ENCODE peak calls at places on chromosomes 1 and 21, in seven cellular contexts. V is hepatocyte, D is fibroblast of lung, Y is cardiac fibroblast, W is aorta, X is SJSA1, N is AG04449. K is an unnamed sample.

GRCh38 chr1:200776949-200777348 is 38.3 kb downstream of the CAMSAP2 start:
- DNase-seq in X (no peak), N (no peak), Y (peak), D (no peak), V (no peak), W (no peak), K (peak)

GRCh38 chr1:26535201-26535600 is 5.6 kb downstream of the RPS6KA1 start:
- DNase-seq in N (no peak), W (no peak), X (no peak), Y (no peak), D (no peak), V (no peak), K (no peak)

GRCh38 chr1:160836981-160837557 is 25.6 kb downstream of the CD244 start:
- DNase-seq in V (no peak), Y (no peak), N (no peak), D (no peak), W (no peak), X (no peak), K (no peak)

GRCh38 chr1:59903136-59903754 is 23.3 kb downstream of the CYP2J2 start:
- DNase-seq in N (no peak), D (peak), Y (peak), V (peak), W (no peak), X (no peak), K (peak)

GRCh38 chr1:7430646-7431045 is 340.4 kb upstream of the VAMP3 start:
- DNase-seq in Y (no peak), X (no peak), W (no peak), N (no peak), V (no peak), D (no peak), K (no peak)

GRCh38 chr1:246157516-246157915 is 349.6 kb downstream of the SMYD3 start:
- DNase-seq in X (no peak), V (no peak), N (no peak), W (no peak), D (no peak), Y (no peak), K (no peak)

GRCh38 chr1:156104065-156104810 is 10.3 kb upstream of the LMNA start:
- DNase-seq in Y (peak), N (no peak), D (peak), W (peak), V (peak), X (peak), K (peak)

GRCh38 chr1:230218667-230219066 is 151.6 kb downstream of the GALNT2 start:
- DNase-seq in N (no peak), X (no peak), V (no peak), W (no peak), Y (no peak), D (no peak), K (no peak)

GRCh38 chr1:94783342-94784264 is 36.6 kb upstream of the SLC44A3 start:
- DNase-seq in V (peak), D (peak), W (peak), Y (peak), X (peak), N (peak), K (peak)

GRCh38 chr1:168141986-168142385 is 5.3 kb upstream of the GPR161 start:
- DNase-seq in V (no peak), W (no peak), Y (no peak), D (no peak), N (no peak), X (no peak), K (no peak)

GRCh38 chr21:45458281-45459170 is 53.6 kb downstream of the COL18A1 start:
- DNase-seq in Y (no peak), N (no peak), X (no peak), W (peak), V (no peak), D (no peak), K (no peak)

GRCh38 chr21:35478096-35479080 is 429.3 kb upstream of the RUNX1 start:
- DNase-seq in V (no peak), N (no peak), W (no peak), X (no peak), D (peak), Y (peak), K (peak)

GRCh38 chr1:200234938-200235337 is 174.9 kb downstream of the ZNF281 start:
- DNase-seq in V (no peak), N (no peak), Y (no peak), W (no peak), D (no peak), X (no peak), K (no peak)

GRCh38 chr1:153465728-153466625 is 5.5 kb upstream of the S100A7 start:
- DNase-seq in W (peak), X (peak), Y (peak), V (peak), D (peak), N (no peak), K (peak)

GRCh38 chr1:42008264-42008663 is 89.5 kb upstream of the HIVEP3 start:
- DNase-seq in Y (no peak), N (no peak), W (no peak), V (no peak), D (no peak), X (no peak), K (no peak)

GRCh38 chr1:50833216-50833615 is 126.9 kb downstream of the FAF1 start:
- DNase-seq in X (no peak), N (no peak), W (no peak), D (no peak), V (no peak), Y (no peak), K (no peak)

GRCh38 chr1:151653397-151653796 is 41.5 kb downstream of the SNX27 start:
- DNase-seq in W (no peak), D (peak), V (no peak), X (no peak), Y (peak), N (no peak), K (peak)

GRCh38 chr1:31765041-31765467 is 914 bp upstream of the ADGRB2 start:
- DNase-seq in W (no peak), D (no peak), V (no peak), N (no peak), Y (peak), X (no peak), K (no peak)

GRCh38 chr1:181858135-181858534 is 203.4 kb downstream of the ZNF648 start:
- DNase-seq in Y (no peak), V (no peak), N (no peak), X (no peak), W (no peak), D (no peak), K (no peak)

GRCh38 chr1:94929351-94929814 is 2.5 kb upstream of the CNN3 start:
- DNase-seq in N (no peak), Y (peak), W (no peak), D (no peak), X (no peak), V (no peak), K (no peak)

GRCh38 chr1:46303038-46303871 is at the start of the genes LRRC41 and UQCRH:
- DNase-seq in N (peak), D (peak), V (peak), X (peak), Y (peak), W (peak), K (peak)

GRCh38 chr1:46298387-46298786 is 5.0 kb downstream of the LRRC41 start:
- DNase-seq in N (no peak), Y (no peak), V (no peak), W (no peak), D (peak), X (no peak), K (no peak)

GRCh38 chr1:46301406-46302090 is 1.9 kb downstream of the LRRC41 start:
- DNase-seq in D (peak), N (no peak), V (peak), W (peak), X (peak), Y (peak), K (peak)

GRCh38 chr1:46302091-46303037 is 1.1 kb downstream of the LRRC41 start:
- DNase-seq in D (peak), Y (peak), V (peak), N (no peak), X (peak), W (peak), K (peak)

DNA sequence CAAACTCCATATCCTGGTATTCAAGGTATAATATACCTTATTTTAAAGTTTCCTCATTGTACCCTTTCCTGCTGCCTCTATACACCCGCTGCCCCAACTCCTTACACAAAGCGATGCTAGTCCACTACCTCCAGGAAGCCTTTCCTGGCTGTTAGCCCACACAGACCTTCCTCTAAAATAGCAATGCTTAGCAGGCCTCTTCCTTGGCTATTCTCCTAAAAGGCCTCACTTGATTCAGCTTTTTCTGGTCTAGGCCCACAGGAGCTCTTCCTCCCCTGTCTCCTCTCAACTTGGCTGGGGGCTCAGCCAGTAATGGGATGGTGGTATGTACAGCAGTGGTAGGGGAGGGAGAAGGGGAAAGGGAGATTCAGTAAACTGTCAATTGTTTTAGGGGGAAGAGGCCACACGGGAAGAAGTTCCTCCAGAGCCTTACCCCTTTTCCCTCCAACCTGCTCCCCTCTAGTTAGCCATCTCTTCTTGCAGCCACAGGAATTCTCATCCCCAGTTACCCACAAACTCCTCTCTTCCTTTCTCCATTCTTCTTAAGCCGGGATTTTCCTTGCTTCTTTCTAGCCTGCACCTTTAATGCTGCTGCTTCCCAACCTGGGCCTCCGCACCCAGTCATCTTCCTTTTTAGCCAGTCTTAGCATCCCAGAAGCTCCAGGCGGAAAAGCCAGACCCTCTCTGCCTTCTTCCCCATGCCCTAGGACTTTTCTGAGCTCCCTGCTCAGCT is 2.6 kb downstream of the LRRC41 start:
- DNase-seq in V (peak), X (no peak), N (no peak), D (peak), W (no peak), Y (peak), K (peak)
- H3K4me3 ChIP-seq in V (peak), X (peak), N (peak), D (peak), W (no peak), Y (peak), K (peak)

DNA sequence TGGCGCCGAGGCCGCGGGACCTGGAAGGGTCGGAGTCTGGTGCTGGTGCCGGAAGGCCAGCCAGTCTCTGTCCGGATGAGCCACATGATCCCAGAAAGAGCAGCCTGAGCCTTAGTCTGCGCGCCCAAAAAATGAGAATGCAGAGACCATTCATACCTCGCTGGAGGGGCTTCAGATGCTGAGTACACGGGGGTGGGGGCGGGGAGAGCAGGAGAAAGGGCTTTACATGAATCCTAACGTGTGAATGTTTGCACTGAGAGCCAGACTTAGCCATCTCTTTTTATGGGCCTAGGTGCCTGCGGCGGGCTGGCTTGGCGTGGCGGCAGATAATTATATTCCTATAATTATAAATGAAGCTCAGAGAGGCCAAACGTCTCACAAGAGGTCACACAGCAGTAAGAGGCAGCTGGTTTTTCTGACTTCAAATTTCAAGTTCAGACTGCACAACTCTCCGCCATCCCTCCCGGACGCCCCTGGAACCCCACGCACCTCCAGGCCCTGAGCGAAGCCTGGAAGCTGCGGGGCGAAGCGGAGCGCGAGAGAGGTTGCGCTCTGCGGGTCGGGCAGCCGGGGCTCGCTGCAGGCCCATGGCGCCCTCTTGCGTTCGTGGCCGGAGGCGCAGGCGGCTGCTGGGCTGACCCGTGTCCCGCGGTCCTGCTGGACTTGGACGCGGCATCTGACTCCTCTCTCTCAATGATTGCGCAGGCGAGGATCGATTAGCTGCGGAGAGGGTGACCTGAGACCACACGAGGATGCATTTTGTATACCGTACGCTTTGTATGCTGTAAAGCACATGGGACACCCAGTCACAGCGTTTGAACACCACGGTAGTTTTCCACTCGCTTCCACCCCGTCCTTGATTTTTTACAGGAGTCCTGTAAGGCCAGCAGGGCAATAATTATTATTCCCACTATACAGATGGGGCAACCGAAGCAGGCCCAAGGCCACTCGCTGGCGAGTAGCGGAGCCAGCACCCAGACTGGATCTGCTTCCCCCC is 272.5 kb downstream of the FOXD2 start:
- DNase-seq in Y (peak), N (no peak), X (peak), W (peak), V (peak), D (peak), K (peak)
- H3K4me3 ChIP-seq in Y (no peak), N (no peak), X (no peak), W (no peak), V (peak), D (peak), K (peak)

GRCh38 chr1:11500881-11501280 is 21.9 kb downstream of the DISP3 start:
- DNase-seq in D (no peak), N (no peak), Y (no peak), W (no peak), X (no peak), V (no peak), K (no peak)

GRCh38 chr1:11499825-11500331 is 20.9 kb downstream of the DISP3 start:
- DNase-seq in V (no peak), N (no peak), X (no peak), Y (no peak), W (no peak), D (no peak), K (no peak)

GRCh38 chr1:11501491-11501897 is 22.5 kb downstream of the DISP3 start:
- DNase-seq in W (no peak), Y (no peak), N (no peak), V (no peak), D (no peak), X (no peak), K (no peak)

GRCh38 chr1:11496551-11497080 is 17.7 kb downstream of the DISP3 start:
- DNase-seq in D (no peak), Y (no peak), W (no peak), X (no peak), V (no peak), N (no peak), K (no peak)

DNA sequence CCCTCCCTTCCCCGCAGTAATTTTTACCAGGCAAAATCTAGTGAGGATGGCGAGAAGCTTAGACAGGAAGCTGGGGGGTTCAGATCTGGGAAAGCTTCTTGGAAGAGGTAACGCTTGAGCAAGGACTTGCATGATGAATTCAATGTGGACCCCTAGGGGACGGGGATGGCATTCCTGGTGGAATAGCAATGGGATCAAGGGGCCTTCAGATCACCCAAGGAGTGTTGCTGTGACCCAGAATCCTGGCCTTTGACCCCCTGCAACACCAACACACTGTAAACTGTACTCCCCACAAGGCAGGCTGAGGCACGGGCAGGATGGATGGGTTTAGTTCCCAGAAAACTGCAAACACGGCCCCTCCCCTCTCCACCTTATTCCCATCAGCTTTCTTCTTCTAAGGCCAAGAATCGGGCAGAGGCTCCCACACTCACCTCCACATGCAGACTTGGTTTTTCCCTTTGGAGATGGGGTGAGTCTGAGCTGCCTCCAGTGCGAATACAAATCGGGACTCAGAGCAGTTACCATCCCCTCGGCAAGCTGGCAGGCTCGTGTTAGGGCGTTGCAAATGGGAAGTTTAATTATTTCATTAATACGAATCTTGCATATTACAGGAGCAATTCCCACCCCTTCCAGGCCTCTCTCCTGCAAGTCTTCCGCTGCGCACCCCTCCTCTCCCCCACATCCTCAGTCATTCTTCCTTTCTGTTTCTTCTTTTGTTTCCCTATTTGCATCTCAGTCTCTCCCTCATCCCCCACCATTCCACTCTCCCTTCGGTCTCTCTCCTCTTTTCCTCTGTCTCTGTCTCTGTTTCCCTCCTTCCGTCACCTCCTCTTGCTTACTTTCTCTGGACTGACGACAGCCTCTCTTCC is 20.2 kb downstream of the DISP3 start:
- DNase-seq in V (no peak), X (no peak), W (no peak), N (no peak), Y (no peak), D (no peak), K (no peak)
- H3K4me3 ChIP-seq in V (no peak), X (no peak), W (no peak), N (no peak), Y (no peak), D (no peak), K (no peak)

DNA sequence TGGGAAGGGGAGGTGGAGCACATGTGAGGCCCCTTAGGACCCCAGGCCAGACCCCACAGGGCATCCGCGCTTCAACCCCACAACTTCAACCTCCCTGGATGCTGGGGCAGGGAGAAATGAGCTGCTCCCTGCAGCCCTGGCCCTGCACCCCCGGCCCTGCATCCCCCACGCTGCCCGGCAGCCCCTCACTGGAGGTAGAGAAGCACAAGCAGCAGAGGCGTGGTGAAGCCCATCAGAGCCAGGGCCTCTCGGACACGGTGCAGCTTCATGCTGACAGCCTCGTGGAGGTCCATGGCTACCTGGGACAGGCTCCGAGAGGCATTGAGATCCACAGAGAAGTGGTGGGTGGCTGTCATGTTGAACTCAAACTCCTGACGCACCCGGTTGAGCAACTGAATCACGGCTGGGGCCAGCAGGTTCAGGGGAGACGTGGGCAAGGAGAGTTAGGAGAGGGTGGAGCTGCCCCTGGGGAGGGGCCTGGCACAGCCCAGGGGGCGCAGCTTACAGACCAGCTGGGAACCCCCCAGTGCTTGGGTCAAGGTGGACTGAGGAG is 3.3 kb downstream of the DCST2 start:
- DNase-seq in D (no peak), X (no peak), N (no peak), W (no peak), Y (no peak), V (no peak), K (no peak)
- H3K4me3 ChIP-seq in D (no peak), X (no peak), N (no peak), W (no peak), Y (no peak), V (no peak), K (no peak)